ENCODE peak calls at places on chromosomes 3 and 15, in seven cellular contexts. S is stomach, V is HepG2, J is H1, I is GM12878, Y is transverse colon, F is upper lobe of left lung. B is an unnamed sample. For H3K4me1, the result is how much of the 10 kb centered on the place peaks cover.

GRCh38 chr3:183931881-183932280 is 47.2 kb upstream of the PARL start:
- DNase-seq in S (no peak), V (no peak), J (no peak), I (no peak), Y (no peak), F (no peak), B (no peak)

GRCh38 chr3:121418182-121418581 is 127.6 kb downstream of the POLQ start:
- DNase-seq in S (no peak), V (no peak), J (no peak), I (no peak), Y (no peak), F (no peak), B (no peak)

GRCh38 chr3:4976109-4976508 is 3.1 kb upstream of the BHLHE40 start:
- DNase-seq in S (peak), V (peak), J (peak), I (no peak), Y (peak), F (no peak), B (no peak)

GRCh38 chr3:47427866-47428265 is 47.0 kb downstream of the PTPN23 start:
- DNase-seq in S (no peak), V (no peak), J (no peak), I (no peak), Y (no peak), F (no peak), B (no peak)

GRCh38 chr15:89654847-89655805 is at the start of gene KIF7:
- DNase-seq in S (peak), V (peak), J (peak), I (no peak), Y (no peak), F (peak), B (peak)

GRCh38 chr15:29233566-29233965 is 36.1 kb downstream of the NSMCE3 start:
- DNase-seq in S (no peak), V (no peak), J (no peak), I (no peak), Y (no peak), F (no peak), B (no peak)

GRCh38 chr15:73928971-73929627 is 2.8 kb downstream of the LOXL1 start:
- DNase-seq in S (no peak), V (no peak), J (no peak), I (no peak), Y (no peak), F (no peak), B (no peak)

GRCh38 chr3:183185696-183186095 is 23.2 kb upstream of the LAMP3 start:
- DNase-seq in S (no peak), V (no peak), J (no peak), I (peak), Y (no peak), F (no peak), B (no peak)

GRCh38 chr15:84976746-84977345 is 4.8 kb upstream of the PDE8A start:
- DNase-seq in S (no peak), V (no peak), J (no peak), I (no peak), Y (no peak), F (no peak), B (no peak)

GRCh38 chr15:90001062-90001682 is at the start of gene ZNF710:
- DNase-seq in S (no peak), V (no peak), J (no peak), I (no peak), Y (peak), F (peak), B (peak)

GRCh38 chr15:64619880-64620839 is 155.2 kb downstream of the RBPMS2 start:
- DNase-seq in S (no peak), V (no peak), J (no peak), I (no peak), Y (no peak), F (no peak), B (no peak)

GRCh38 chr3:176663819-176664218 is 533.5 kb downstream of the TBL1XR1 start:
- DNase-seq in S (no peak), V (peak), J (no peak), I (no peak), Y (no peak), F (no peak), B (no peak)

GRCh38 chr3:190101320-190102117 is 19.2 kb downstream of the P3H2 start:
- DNase-seq in S (no peak), V (no peak), J (no peak), I (no peak), Y (no peak), F (no peak), B (no peak)

GRCh38 chr15:77532846-77533245 is 99.9 kb downstream of the LINGO1 start:
- DNase-seq in S (peak), V (no peak), J (no peak), I (no peak), Y (no peak), F (no peak), B (peak)

GRCh38 chr3:143637133-143637532 is 211.1 kb downstream of the SLC9A9 start:
- DNase-seq in S (no peak), V (no peak), J (no peak), I (no peak), Y (no peak), F (no peak), B (no peak)

GRCh38 chr3:115478359-115478758 is 145.0 kb upstream of the GAP43 start:
- DNase-seq in S (no peak), V (no peak), J (no peak), I (no peak), Y (no peak), F (no peak), B (no peak)

GRCh38 chr3:158918008-158918407 is 116.2 kb downstream of the MFSD1 start:
- DNase-seq in S (peak), V (peak), J (peak), I (no peak), Y (peak), F (no peak), B (no peak)

GRCh38 chr3:73407572-73407971 is 217.2 kb downstream of the PDZRN3 start:
- DNase-seq in S (no peak), V (no peak), J (no peak), I (no peak), Y (no peak), F (no peak), B (no peak)

GRCh38 chr3:19967812-19968211 is 20.9 kb downstream of the RAB5A start:
- DNase-seq in S (no peak), V (no peak), J (no peak), I (no peak), Y (no peak), F (no peak), B (no peak)
- TF ChIP-seq EP300 in S (no peak), V (no peak), J (no peak), I (no peak), Y (no peak), F (no peak), B (no peak)

DNA sequence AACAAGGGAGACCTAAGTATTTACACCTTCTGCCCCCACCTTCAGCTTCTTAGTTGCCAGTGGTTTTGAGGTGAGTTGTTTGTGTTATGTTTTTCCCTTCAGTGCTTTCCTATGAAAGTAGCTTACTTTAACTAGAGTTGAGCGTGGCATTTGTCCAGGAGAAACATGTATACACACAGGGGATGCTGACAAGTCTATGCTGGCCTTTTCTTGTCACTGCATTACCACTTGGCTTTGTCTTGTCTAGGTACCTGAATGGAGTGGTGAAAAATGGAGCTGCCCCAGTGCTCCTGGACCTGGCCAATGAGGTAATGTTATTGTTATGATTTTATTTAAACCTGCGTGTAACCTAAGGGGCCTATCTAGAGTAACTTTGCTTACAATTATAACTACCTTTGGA is 74.4 kb downstream of the CDIN1 start:
- DNase-seq in S (no peak), V (no peak), J (no peak), I (no peak), Y (no peak), F (no peak), B (no peak)
- TF ChIP-seq POLR2AphosphoS5 in S (no peak), V (no peak), J (no peak), I (no peak), Y (no peak), F (no peak), B (no peak)

GRCh38 chr3:129276385-129276784 is 2.3 kb upstream of the HMCES start:
- DNase-seq in S (no peak), V (no peak), J (no peak), I (peak), Y (peak), F (no peak), B (no peak)
- H3K4me1 ChIP-seq in S (under half), V (under half), J (under half), I (under half), Y (under half), F (under half), B (under half)

DNA sequence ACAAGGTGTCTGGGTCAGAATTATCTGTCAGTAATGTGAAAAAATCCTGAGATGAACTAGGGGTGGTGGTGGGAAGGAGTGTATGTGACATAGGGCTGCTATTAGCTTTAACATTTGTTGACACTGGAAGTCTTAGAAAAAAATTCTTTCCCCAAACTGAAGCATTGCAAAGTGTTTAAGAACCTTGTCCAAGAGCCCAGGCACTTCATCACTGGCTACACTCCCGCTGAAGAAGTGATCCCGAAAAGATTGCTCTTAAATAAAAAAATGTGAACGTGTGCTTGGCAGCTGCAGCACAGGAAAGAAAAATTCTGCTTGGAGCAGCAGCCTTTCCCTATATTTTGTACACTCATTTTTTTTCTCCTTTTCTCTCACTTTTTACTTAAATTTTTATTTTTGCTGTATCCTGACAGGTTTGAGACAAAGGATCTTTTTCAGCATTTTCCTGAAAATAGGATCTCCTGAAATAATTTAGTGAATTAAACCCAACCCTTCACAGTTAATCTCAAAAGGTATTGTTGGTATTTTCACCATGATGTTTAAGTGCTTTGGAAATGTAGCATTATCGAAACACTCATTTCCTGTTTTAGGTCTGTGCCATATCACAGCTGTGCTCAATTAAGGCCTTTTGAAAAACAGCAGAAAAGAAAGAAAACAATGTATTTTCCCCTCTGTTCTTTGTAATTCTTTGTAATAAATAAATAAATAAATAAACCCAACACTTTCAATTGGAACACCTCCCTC is 477.6 kb downstream of the ZNF385D start:
- DNase-seq in S (no peak), V (no peak), J (no peak), I (no peak), Y (no peak), F (no peak), B (no peak)
- TF ChIP-seq EP300 in S (no peak), V (no peak), J (no peak), I (no peak), Y (no peak), F (no peak), B (no peak)

GRCh38 chr3:79765854-79766253 is 1.9 kb downstream of the ROBO1 start:
- DNase-seq in S (no peak), V (no peak), J (no peak), I (no peak), Y (no peak), F (no peak), B (no peak)

GRCh38 chr3:79767194-79767952 is 425 bp downstream of the ROBO1 start:
- DNase-seq in S (no peak), V (no peak), J (no peak), I (no peak), Y (no peak), F (peak), B (no peak)

GRCh38 chr3:79767953-79768282 is at the start of gene ROBO1:
- DNase-seq in S (no peak), V (no peak), J (no peak), I (no peak), Y (no peak), F (no peak), B (no peak)

GRCh38 chr3:79769234-79769633 is 1.4 kb upstream of the ROBO1 start:
- DNase-seq in S (no peak), V (no peak), J (no peak), I (no peak), Y (no peak), F (no peak), B (no peak)

DNA sequence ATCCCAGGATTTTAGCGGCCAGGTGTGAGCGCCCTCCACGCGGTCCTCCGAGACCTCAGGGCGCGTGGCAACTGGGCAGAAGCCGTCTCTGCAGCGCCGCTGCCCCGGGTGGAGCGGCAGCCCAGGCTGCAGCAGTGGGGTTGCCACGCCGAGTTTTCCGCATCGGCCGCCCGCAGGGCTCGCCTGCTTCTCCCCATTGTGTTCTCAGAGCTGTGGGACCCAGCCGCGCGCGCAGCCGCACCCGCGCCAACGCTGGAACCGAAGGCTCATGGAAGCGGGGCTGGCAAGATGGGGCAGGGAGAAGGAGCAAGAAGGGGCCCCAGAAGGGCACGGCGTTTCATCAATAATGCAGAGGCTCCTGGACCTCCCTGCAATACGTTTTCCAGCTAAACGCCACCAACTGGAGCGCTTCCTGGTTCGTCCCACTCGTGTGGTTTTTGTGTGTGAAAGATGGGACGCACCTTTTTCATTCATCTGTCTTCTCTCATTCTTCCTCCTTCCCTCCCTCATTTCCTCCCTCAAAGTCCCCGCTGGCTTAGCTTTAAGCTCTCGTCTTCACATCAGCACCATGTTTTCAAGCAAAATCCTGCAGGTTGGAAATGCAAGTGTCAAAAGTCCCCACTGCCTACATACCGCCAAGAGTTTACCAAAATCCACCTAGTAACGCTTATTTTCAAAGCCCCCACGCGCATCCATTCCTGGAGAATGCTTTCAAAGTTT is 1.2 kb downstream of the ROBO1 start:
- DNase-seq in S (no peak), V (no peak), J (no peak), I (no peak), Y (no peak), F (peak), B (no peak)
- TF ChIP-seq POLR2AphosphoS5 in S (no peak), V (no peak), J (no peak), I (no peak), Y (no peak), F (no peak), B (no peak)

DNA sequence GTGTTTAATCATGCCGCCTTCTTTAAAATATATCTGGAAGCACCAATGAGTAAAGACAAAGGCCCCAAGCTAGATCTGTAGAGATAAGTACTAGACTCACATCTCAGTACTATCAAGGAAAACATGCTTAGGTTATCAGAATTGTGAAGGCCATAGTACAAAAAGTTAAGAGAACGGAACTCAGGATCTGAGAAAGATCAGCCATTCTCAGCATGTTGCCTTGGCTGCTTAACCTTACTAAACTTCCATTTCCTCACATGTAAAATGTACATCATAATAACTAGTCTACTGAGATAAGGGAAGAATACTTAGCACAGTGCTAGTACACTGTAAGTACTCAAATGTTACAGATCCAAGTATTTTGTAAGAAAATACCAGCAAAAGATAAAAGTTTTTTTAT is 7.6 kb downstream of the DNAJC19 start:
- DNase-seq in S (no peak), V (no peak), J (no peak), I (no peak), Y (no peak), F (no peak), B (no peak)
- H3K4me1 ChIP-seq in S (under half), V (under half), J (under half), I (under half), Y (under half), F (under half), B (under half)

GRCh38 chr15:76433798-76434400 is 97.3 kb downstream of the ISL2 start:
- DNase-seq in S (no peak), V (no peak), J (no peak), I (no peak), Y (no peak), F (no peak), B (no peak)
- TF ChIP-seq EP300 in S (no peak), V (no peak), J (no peak), I (no peak), Y (no peak), F (no peak), B (no peak)

DNA sequence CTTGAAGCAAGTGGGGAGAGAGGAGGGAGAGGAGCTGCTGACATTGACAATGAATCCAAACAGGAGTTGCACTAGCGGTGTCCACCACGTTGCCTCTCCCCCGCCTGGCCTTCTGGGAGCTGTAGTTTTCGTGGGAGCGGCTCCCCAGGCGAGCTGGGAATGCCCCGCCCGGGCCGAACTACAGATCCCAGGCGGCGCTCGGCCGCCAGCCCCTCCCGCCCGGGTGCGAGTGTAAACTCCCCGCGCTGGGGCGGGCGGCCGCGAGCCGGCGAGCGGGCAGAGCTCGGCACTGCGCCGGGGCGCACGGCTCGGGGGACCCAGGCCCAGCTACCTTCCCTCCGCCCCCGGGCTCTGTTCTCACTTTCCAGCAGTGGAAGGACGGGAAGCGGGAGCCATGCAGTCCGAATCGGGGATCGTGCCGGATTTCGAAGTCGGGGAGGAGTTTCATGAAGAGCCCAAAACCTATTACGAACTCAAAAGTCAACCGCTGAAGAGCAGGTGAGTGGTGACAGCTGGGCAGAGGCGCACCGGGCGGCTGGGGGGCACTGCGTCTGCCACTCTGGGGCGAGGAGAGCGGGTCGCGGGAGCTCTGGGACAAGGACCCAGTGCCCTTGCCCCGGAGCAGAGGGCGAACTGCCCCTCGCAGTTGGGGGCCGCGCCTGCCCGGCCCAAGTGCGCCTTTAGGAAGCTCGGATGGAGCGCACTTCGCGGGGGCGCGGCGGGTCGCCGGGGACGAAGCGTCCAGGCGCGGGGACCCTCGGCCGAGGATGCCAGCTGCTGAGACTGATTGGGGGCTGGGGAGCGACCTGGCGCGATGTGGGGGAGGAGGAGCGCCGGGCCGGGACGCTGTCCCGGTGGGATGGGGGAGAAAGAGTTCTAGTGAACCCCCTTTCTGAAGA is at the start of gene MITF:
- DNase-seq in S (peak), V (peak), J (peak), I (peak), Y (peak), F (peak), B (peak)
- TF ChIP-seq POLR2AphosphoS5 in S (no peak), V (no peak), J (no peak), I (no peak), Y (no peak), F (no peak), B (peak)

DNA sequence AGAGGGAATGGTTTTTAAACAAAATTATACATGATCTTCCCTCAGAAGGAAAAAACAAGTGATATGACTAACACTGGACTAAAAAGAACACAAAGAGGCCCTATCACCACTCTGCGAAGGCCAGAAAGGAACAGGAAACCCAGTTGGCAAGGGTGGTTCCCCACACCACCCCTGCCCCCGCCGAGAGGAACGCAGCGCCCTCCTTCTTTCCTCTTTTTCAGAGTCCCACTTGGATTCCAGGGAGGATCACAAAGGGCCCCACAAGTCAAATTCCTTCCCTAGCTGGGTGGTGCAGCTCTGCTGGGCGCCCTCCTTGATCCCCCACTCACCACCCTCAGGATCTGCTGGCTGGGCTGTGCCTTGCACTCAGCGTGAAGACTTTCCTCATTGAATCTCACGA is 29.8 kb downstream of the PLA1A start:
- DNase-seq in S (no peak), V (no peak), J (no peak), I (peak), Y (peak), F (peak), B (no peak)
- H3K4me1 ChIP-seq in S (under half), V (under half), J (under half), I (under half), Y (under half), F (under half), B (under half)

B was measured in sigmoid colon.